ENCODE peak calls at places on chromosomes 1 and 21, in ten cellular contexts. One of them, this sample, is unnamed.

GRCh38 chr1:5693595-5693994 is 298.6 kb downstream of the NPHP4 start:
- DNase-seq in heart right ventricle: no peak
- DNase-seq in SK-N-SH: no peak
- DNase-seq in fibroblast of mammary gland: no peak
- DNase-seq in brain microvascular endothelial cell: no peak
- DNase-seq in CD8-positive, alpha-beta T cell: no peak
- DNase-seq in A549: no peak
- DNase-seq in AG10803: no peak
- DNase-seq in Peyer's patch: no peak
- DNase-seq in heart left ventricle: no peak
- DNase-seq in this sample: no peak

GRCh38 chr1:22045604-22046228 is 6.8 kb upstream of the CDC42 start:
- DNase-seq in heart right ventricle: no peak
- DNase-seq in SK-N-SH: no peak
- DNase-seq in fibroblast of mammary gland: peak
- DNase-seq in brain microvascular endothelial cell: peak
- DNase-seq in CD8-positive, alpha-beta T cell: no peak
- DNase-seq in A549: no peak
- DNase-seq in AG10803: no peak
- DNase-seq in Peyer's patch: no peak
- DNase-seq in heart left ventricle: no peak
- DNase-seq in this sample: no peak

GRCh38 chr1:167332503-167332902 is 111.8 kb downstream of the POU2F1 start:
- DNase-seq in heart right ventricle: no peak
- DNase-seq in SK-N-SH: no peak
- DNase-seq in fibroblast of mammary gland: peak
- DNase-seq in brain microvascular endothelial cell: no peak
- DNase-seq in CD8-positive, alpha-beta T cell: no peak
- DNase-seq in A549: no peak
- DNase-seq in AG10803: no peak
- DNase-seq in Peyer's patch: no peak
- DNase-seq in heart left ventricle: no peak
- DNase-seq in this sample: no peak

GRCh38 chr1:230313453-230314141 is 112.5 kb downstream of the PGBD5 start:
- DNase-seq in heart right ventricle: no peak
- DNase-seq in SK-N-SH: no peak
- DNase-seq in fibroblast of mammary gland: no peak
- DNase-seq in brain microvascular endothelial cell: no peak
- DNase-seq in CD8-positive, alpha-beta T cell: no peak
- DNase-seq in A549: no peak
- DNase-seq in AG10803: no peak
- DNase-seq in Peyer's patch: no peak
- DNase-seq in heart left ventricle: no peak
- DNase-seq in this sample: no peak

GRCh38 chr1:5890346-5891106 is 101.7 kb downstream of the NPHP4 start:
- DNase-seq in heart right ventricle: no peak
- DNase-seq in SK-N-SH: no peak
- DNase-seq in fibroblast of mammary gland: no peak
- DNase-seq in brain microvascular endothelial cell: no peak
- DNase-seq in CD8-positive, alpha-beta T cell: no peak
- DNase-seq in A549: no peak
- DNase-seq in AG10803: no peak
- DNase-seq in Peyer's patch: no peak
- DNase-seq in heart left ventricle: peak
- DNase-seq in this sample: no peak

GRCh38 chr1:31219489-31219888 is 20.2 kb downstream of the NKAIN1 start:
- DNase-seq in heart right ventricle: no peak
- DNase-seq in SK-N-SH: no peak
- DNase-seq in fibroblast of mammary gland: no peak
- DNase-seq in brain microvascular endothelial cell: no peak
- DNase-seq in CD8-positive, alpha-beta T cell: no peak
- DNase-seq in A549: no peak
- DNase-seq in AG10803: no peak
- DNase-seq in Peyer's patch: no peak
- DNase-seq in heart left ventricle: no peak
- DNase-seq in this sample: no peak

GRCh38 chr1:43853161-43853921 is 80.3 kb upstream of the ARTN start:
- DNase-seq in heart right ventricle: peak
- DNase-seq in SK-N-SH: peak
- DNase-seq in fibroblast of mammary gland: peak
- DNase-seq in brain microvascular endothelial cell: no peak
- DNase-seq in CD8-positive, alpha-beta T cell: peak
- DNase-seq in A549: no peak
- DNase-seq in AG10803: peak
- DNase-seq in Peyer's patch: peak
- DNase-seq in heart left ventricle: peak
- DNase-seq in this sample: no peak

GRCh38 chr1:29586991-29587745 is 350.8 kb downstream of the PTPRU start:
- DNase-seq in heart right ventricle: no peak
- DNase-seq in SK-N-SH: no peak
- DNase-seq in fibroblast of mammary gland: peak
- DNase-seq in brain microvascular endothelial cell: no peak
- DNase-seq in CD8-positive, alpha-beta T cell: no peak
- DNase-seq in A549: no peak
- DNase-seq in AG10803: no peak
- DNase-seq in Peyer's patch: no peak
- DNase-seq in heart left ventricle: no peak
- DNase-seq in this sample: no peak

DNA sequence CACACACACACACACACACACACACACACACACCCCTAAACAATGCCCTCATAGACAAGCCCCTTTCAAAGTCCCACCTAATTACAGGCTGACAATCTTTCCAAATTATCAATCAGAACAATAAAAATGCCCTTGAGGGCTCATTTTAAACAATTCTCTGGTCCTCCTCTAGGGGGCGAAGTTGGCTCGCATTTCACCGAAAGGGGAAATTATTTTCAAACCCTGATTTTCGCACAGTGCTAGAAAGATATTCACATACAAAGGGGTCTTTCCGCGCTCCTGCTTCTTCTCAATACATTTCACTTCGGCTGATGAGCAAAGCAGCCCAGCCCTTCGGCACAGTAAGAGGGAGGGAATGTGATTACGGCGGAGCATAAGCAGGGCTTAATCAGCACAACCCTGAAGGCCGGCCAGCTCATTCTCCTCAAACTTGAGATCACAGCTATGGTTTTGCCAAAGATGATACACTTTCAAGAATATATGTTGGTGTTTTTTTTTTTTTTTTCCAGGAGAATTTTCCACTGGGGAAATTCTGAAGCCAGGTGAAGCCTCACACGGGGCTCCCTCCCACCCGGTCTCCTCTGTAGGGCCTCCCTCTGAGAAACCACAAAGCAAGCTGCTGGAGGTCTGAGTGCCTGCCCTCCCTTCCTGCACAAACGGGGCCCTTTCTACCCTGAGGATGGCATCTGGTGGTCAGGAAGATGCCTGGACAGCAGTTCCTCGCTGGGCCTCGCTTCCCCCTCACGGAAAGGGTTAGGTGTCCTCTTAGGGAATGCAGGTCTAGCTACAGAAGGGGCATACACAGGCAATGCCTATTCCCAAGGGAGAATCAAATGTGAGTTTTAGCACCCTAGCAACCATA is 66.9 kb downstream of the GNG12 start:
- DNase-seq in heart right ventricle: peak
- DNase-seq in SK-N-SH: peak
- DNase-seq in fibroblast of mammary gland: peak
- DNase-seq in brain microvascular endothelial cell: peak
- DNase-seq in CD8-positive, alpha-beta T cell: peak
- DNase-seq in A549: peak
- DNase-seq in AG10803: peak
- DNase-seq in Peyer's patch: no peak
- DNase-seq in heart left ventricle: no peak
- DNase-seq in this sample: no peak
- H3K4me3 ChIP-seq in heart right ventricle: no peak
- H3K4me3 ChIP-seq in SK-N-SH: peak
- H3K4me3 ChIP-seq in fibroblast of mammary gland: peak
- H3K4me3 ChIP-seq in brain microvascular endothelial cell: peak
- H3K4me3 ChIP-seq in CD8-positive, alpha-beta T cell: peak
- H3K4me3 ChIP-seq in A549: no peak
- H3K4me3 ChIP-seq in AG10803: peak
- H3K4me3 ChIP-seq in Peyer's patch: no peak
- H3K4me3 ChIP-seq in heart left ventricle: no peak
- H3K4me3 ChIP-seq in this sample: peak

DNA sequence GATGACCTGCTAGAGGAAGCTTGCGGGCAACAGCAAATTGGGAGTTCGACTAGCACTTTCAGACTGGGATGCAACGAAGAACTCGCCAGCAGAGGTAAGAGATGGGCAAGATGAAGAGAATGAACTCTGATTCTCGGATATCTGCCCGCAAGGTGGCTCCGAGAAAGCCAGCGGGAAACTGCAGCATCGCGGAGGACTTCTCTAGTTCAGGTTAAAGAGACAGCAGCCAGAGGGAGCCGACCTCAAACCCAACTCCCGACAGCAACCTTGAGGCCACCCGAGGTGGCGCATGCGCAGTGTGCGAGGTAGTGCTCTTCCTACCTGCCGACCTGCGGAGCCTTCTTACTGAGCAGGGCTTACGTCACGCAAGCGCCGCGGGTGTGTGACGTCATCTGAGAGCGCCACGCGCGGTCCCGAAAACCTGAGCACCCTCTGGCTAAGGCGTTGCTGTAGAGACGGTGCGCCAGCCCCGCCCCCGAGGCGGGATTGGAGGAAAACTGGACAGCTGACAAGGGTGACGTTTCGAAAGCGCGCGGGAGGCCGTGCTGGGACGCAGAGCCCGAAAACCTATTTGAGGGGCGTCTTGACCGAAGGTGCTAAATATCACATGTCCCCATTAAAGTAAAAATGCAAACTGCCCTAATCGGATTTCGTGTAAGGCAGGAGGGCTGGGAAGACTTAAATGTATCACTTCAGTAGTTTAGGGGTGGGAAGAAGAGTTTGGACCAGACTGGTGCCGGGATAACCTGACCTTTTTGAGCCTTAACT is 110.5 kb upstream of the SLC25A33 start:
- DNase-seq in heart right ventricle: peak
- DNase-seq in SK-N-SH: peak
- DNase-seq in fibroblast of mammary gland: peak
- DNase-seq in brain microvascular endothelial cell: peak
- DNase-seq in CD8-positive, alpha-beta T cell: peak
- DNase-seq in A549: peak
- DNase-seq in AG10803: peak
- DNase-seq in Peyer's patch: peak
- DNase-seq in heart left ventricle: peak
- DNase-seq in this sample: peak
- TF ChIP-seq CTCF in heart right ventricle: no peak
- TF ChIP-seq CTCF in SK-N-SH: peak
- TF ChIP-seq CTCF in fibroblast of mammary gland: no peak
- TF ChIP-seq CTCF in brain microvascular endothelial cell: peak
- TF ChIP-seq CTCF in CD8-positive, alpha-beta T cell: no peak
- TF ChIP-seq CTCF in A549: no peak
- TF ChIP-seq CTCF in AG10803: peak
- TF ChIP-seq CTCF in Peyer's patch: no peak
- TF ChIP-seq CTCF in heart left ventricle: peak
- TF ChIP-seq CTCF in this sample: peak

GRCh38 chr21:44919913-44920693 is 596 bp downstream of the ITGB2 start:
- DNase-seq in heart right ventricle: no peak
- DNase-seq in SK-N-SH: no peak
- DNase-seq in fibroblast of mammary gland: no peak
- DNase-seq in brain microvascular endothelial cell: no peak
- DNase-seq in CD8-positive, alpha-beta T cell: peak
- DNase-seq in A549: no peak
- DNase-seq in AG10803: no peak
- DNase-seq in Peyer's patch: no peak
- DNase-seq in heart left ventricle: no peak
- DNase-seq in this sample: no peak

GRCh38 chr21:44920694-44921604 is at the start of gene ITGB2:
- DNase-seq in heart right ventricle: peak
- DNase-seq in SK-N-SH: no peak
- DNase-seq in fibroblast of mammary gland: no peak
- DNase-seq in brain microvascular endothelial cell: no peak
- DNase-seq in CD8-positive, alpha-beta T cell: peak
- DNase-seq in A549: no peak
- DNase-seq in AG10803: no peak
- DNase-seq in Peyer's patch: peak
- DNase-seq in heart left ventricle: peak
- DNase-seq in this sample: no peak

GRCh38 chr21:44923481-44924084 is 2.9 kb upstream of the ITGB2 start:
- DNase-seq in heart right ventricle: no peak
- DNase-seq in SK-N-SH: no peak
- DNase-seq in fibroblast of mammary gland: no peak
- DNase-seq in brain microvascular endothelial cell: no peak
- DNase-seq in CD8-positive, alpha-beta T cell: no peak
- DNase-seq in A549: no peak
- DNase-seq in AG10803: no peak
- DNase-seq in Peyer's patch: no peak
- DNase-seq in heart left ventricle: no peak
- DNase-seq in this sample: no peak

GRCh38 chr21:44919111-44919912 is 1.4 kb downstream of the ITGB2 start:
- DNase-seq in heart right ventricle: no peak
- DNase-seq in SK-N-SH: no peak
- DNase-seq in fibroblast of mammary gland: no peak
- DNase-seq in brain microvascular endothelial cell: no peak
- DNase-seq in CD8-positive, alpha-beta T cell: peak
- DNase-seq in A549: no peak
- DNase-seq in AG10803: no peak
- DNase-seq in Peyer's patch: no peak
- DNase-seq in heart left ventricle: no peak
- DNase-seq in this sample: no peak

DNA sequence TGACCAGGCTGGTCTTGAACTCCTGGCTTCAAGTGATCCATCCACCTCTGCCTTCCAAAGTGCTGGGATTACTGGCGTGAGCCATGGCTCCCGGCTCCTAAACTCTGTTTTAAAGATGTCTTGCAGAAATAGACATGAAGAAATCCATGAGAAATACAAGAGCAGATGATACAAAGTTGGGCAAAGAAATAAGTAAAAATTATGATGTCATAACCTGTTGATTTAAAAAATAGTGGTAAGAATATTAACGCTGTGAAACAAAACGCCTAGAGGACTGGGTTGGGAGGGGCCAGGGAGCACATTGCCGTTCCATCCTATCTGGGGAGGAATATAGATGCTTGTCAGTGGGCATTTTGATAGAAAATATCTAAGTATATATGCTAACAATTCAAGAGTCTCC is 1.2 kb upstream of the ITGB2 start:
- DNase-seq in heart right ventricle: no peak
- DNase-seq in SK-N-SH: no peak
- DNase-seq in fibroblast of mammary gland: no peak
- DNase-seq in brain microvascular endothelial cell: no peak
- DNase-seq in CD8-positive, alpha-beta T cell: no peak
- DNase-seq in A549: no peak
- DNase-seq in AG10803: no peak
- DNase-seq in Peyer's patch: no peak
- DNase-seq in heart left ventricle: no peak
- DNase-seq in this sample: no peak
- H3K4me3 ChIP-seq in heart right ventricle: no peak
- H3K4me3 ChIP-seq in SK-N-SH: no peak
- H3K4me3 ChIP-seq in fibroblast of mammary gland: no peak
- H3K4me3 ChIP-seq in brain microvascular endothelial cell: no peak
- H3K4me3 ChIP-seq in CD8-positive, alpha-beta T cell: no peak
- H3K4me3 ChIP-seq in A549: no peak
- H3K4me3 ChIP-seq in AG10803: no peak
- H3K4me3 ChIP-seq in Peyer's patch: no peak
- H3K4me3 ChIP-seq in heart left ventricle: no peak
- H3K4me3 ChIP-seq in this sample: no peak

DNA sequence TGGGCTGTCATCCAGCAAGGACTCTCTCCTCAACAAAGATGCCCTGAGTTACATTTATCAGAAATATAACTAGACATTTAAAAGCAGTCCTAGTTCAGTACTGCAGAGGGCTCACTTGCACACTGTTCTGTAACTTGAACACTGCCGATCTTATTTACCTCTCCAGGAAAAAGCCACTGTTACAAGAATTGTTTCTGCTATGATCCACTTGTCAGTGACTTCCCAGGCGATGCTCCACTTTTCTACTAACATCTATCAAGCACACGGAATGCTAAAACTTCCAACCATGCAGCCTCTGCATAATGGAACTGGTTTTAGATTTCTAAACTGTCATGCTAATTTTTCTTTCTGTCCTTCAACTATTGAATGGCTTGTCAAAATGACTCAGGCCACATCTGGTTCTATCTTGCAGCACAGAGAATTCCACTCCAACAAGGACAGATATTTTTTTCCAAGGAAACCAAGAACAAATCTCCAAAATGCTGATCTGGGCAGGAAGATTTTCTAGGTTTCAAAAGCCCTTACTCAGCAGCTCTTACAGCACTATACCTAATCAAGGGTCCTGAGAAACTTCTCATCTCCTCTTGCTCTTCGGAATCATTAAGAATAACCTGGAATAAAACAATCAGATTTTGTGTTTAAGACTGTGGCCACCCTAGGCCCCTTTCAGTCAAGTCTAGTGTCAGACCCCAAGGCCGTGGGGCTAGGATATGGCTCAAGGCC is 9.9 kb downstream of the SEC16B start:
- DNase-seq in heart right ventricle: no peak
- DNase-seq in SK-N-SH: no peak
- DNase-seq in fibroblast of mammary gland: peak
- DNase-seq in brain microvascular endothelial cell: peak
- DNase-seq in CD8-positive, alpha-beta T cell: no peak
- DNase-seq in A549: peak
- DNase-seq in AG10803: peak
- DNase-seq in Peyer's patch: no peak
- DNase-seq in heart left ventricle: no peak
- DNase-seq in this sample: no peak
- TF ChIP-seq CTCF in heart right ventricle: peak
- TF ChIP-seq CTCF in SK-N-SH: peak
- TF ChIP-seq CTCF in fibroblast of mammary gland: peak
- TF ChIP-seq CTCF in brain microvascular endothelial cell: peak
- TF ChIP-seq CTCF in CD8-positive, alpha-beta T cell: no peak
- TF ChIP-seq CTCF in A549: peak
- TF ChIP-seq CTCF in AG10803: peak
- TF ChIP-seq CTCF in Peyer's patch: no peak
- TF ChIP-seq CTCF in heart left ventricle: peak
- TF ChIP-seq CTCF in this sample: peak

This sample was measured in epithelial cell of proximal tubule.